ENCODE peak calls at places on chromosomes 16 and 17, in nine cellular contexts. One of them, this sample, is unnamed.
A peak's percentile ranks its signal among the peaks of the same experiment; 100 is the strongest.

GRCh38 chr17:2710804-2711607 is 558 bp downstream of the CLUH start:
- DNase-seq in fibroblast of pulmonary artery: no peak
- DNase-seq in EL: no peak
- DNase-seq in activated CD4-positive, alpha-beta memory T cell treated with anti-CD3 and anti-CD28 coated beads for 36 hours: peak; percentile 27
- DNase-seq in kidney tubule cell: peak; percentile 50
- DNase-seq in ACHN: peak; percentile 55
- DNase-seq in hippocampal formation: no peak
- DNase-seq in endothelial cell: no peak
- DNase-seq in AG09319: no peak
- DNase-seq in this sample: no peak

GRCh38 chr16:66131156-66131807 is 235.2 kb upstream of the CDH5 start:
- DNase-seq in EL: peak; percentile 78
- DNase-seq in activated CD4-positive, alpha-beta memory T cell treated with anti-CD3 and anti-CD28 coated beads for 36 hours: no peak
- DNase-seq in hippocampal formation: no peak
- DNase-seq in AG09319: no peak
- DNase-seq in endothelial cell: no peak
- DNase-seq in fibroblast of pulmonary artery: no peak
- DNase-seq in ACHN: no peak
- DNase-seq in kidney tubule cell: peak; percentile 16
- DNase-seq in this sample: no peak

GRCh38 chr16:75252946-75253911 is 1.8 kb upstream of the BCAR1 start:
- DNase-seq in AG09319: no peak
- DNase-seq in endothelial cell: peak; percentile 63
- DNase-seq in fibroblast of pulmonary artery: peak; percentile 89
- DNase-seq in ACHN: no peak
- DNase-seq in hippocampal formation: no peak
- DNase-seq in kidney tubule cell: peak; percentile 36
- DNase-seq in EL: peak; percentile 94
- DNase-seq in activated CD4-positive, alpha-beta memory T cell treated with anti-CD3 and anti-CD28 coated beads for 36 hours: no peak
- DNase-seq in this sample: no peak

GRCh38 chr17:50153650-50154575 is 3.4 kb upstream of the PPP1R9B start:
- DNase-seq in kidney tubule cell: no peak
- DNase-seq in ACHN: no peak
- DNase-seq in AG09319: no peak
- DNase-seq in hippocampal formation: no peak
- DNase-seq in fibroblast of pulmonary artery: peak; percentile 53
- DNase-seq in EL: no peak
- DNase-seq in activated CD4-positive, alpha-beta memory T cell treated with anti-CD3 and anti-CD28 coated beads for 36 hours: no peak
- DNase-seq in endothelial cell: no peak
- DNase-seq in this sample: no peak

GRCh38 chr16:19094542-19095365 is 19.0 kb upstream of the ITPRIPL2 start:
- DNase-seq in ACHN: no peak
- DNase-seq in EL: no peak
- DNase-seq in fibroblast of pulmonary artery: no peak
- DNase-seq in hippocampal formation: no peak
- DNase-seq in AG09319: no peak
- DNase-seq in kidney tubule cell: no peak
- DNase-seq in endothelial cell: no peak
- DNase-seq in activated CD4-positive, alpha-beta memory T cell treated with anti-CD3 and anti-CD28 coated beads for 36 hours: no peak
- DNase-seq in this sample: no peak

GRCh38 chr17:7515912-7516610 is 31.9 kb downstream of the POLR2A start:
- DNase-seq in ACHN: no peak
- DNase-seq in EL: peak; percentile 12
- DNase-seq in hippocampal formation: no peak
- DNase-seq in AG09319: no peak
- DNase-seq in endothelial cell: no peak
- DNase-seq in activated CD4-positive, alpha-beta memory T cell treated with anti-CD3 and anti-CD28 coated beads for 36 hours: no peak
- DNase-seq in fibroblast of pulmonary artery: peak; percentile 23
- DNase-seq in kidney tubule cell: peak; percentile 8
- DNase-seq in this sample: no peak

GRCh38 chr16:69859105-69859969 is 91.8 kb upstream of the CLEC18A start:
- DNase-seq in kidney tubule cell: peak; percentile 40
- DNase-seq in activated CD4-positive, alpha-beta memory T cell treated with anti-CD3 and anti-CD28 coated beads for 36 hours: peak; percentile 18
- DNase-seq in EL: no peak
- DNase-seq in AG09319: no peak
- DNase-seq in fibroblast of pulmonary artery: no peak
- DNase-seq in ACHN: peak; percentile 75
- DNase-seq in endothelial cell: peak; percentile 39
- DNase-seq in hippocampal formation: peak; percentile 5
- DNase-seq in this sample: peak; percentile 54

GRCh38 chr17:46977750-46978488 is 1.1 kb downstream of the RPRML start:
- DNase-seq in kidney tubule cell: no peak
- DNase-seq in EL: no peak
- DNase-seq in activated CD4-positive, alpha-beta memory T cell treated with anti-CD3 and anti-CD28 coated beads for 36 hours: no peak
- DNase-seq in endothelial cell: no peak
- DNase-seq in ACHN: no peak
- DNase-seq in fibroblast of pulmonary artery: no peak
- DNase-seq in hippocampal formation: no peak
- DNase-seq in AG09319: no peak
- DNase-seq in this sample: no peak

GRCh38 chr16:84368327-84368996 is at the start of gene ATP2C2:
- DNase-seq in kidney tubule cell: peak; percentile 49
- DNase-seq in hippocampal formation: no peak
- DNase-seq in ACHN: no peak
- DNase-seq in EL: no peak
- DNase-seq in endothelial cell: peak; percentile 18
- DNase-seq in fibroblast of pulmonary artery: no peak
- DNase-seq in activated CD4-positive, alpha-beta memory T cell treated with anti-CD3 and anti-CD28 coated beads for 36 hours: no peak
- DNase-seq in AG09319: no peak
- DNase-seq in this sample: no peak

GRCh38 chr16:63323722-63324121 is 1287.5 kb upstream of the CDH8 start:
- DNase-seq in activated CD4-positive, alpha-beta memory T cell treated with anti-CD3 and anti-CD28 coated beads for 36 hours: no peak
- DNase-seq in ACHN: no peak
- DNase-seq in EL: no peak
- DNase-seq in kidney tubule cell: no peak
- DNase-seq in endothelial cell: no peak
- DNase-seq in hippocampal formation: no peak
- DNase-seq in AG09319: no peak
- DNase-seq in fibroblast of pulmonary artery: no peak
- DNase-seq in this sample: no peak

GRCh38 chr17:80453126-80453979 is 23.1 kb downstream of the NPTX1 start:
- DNase-seq in AG09319: no peak
- DNase-seq in fibroblast of pulmonary artery: no peak
- DNase-seq in activated CD4-positive, alpha-beta memory T cell treated with anti-CD3 and anti-CD28 coated beads for 36 hours: no peak
- DNase-seq in endothelial cell: no peak
- DNase-seq in kidney tubule cell: no peak
- DNase-seq in ACHN: no peak
- DNase-seq in EL: no peak
- DNase-seq in hippocampal formation: no peak
- DNase-seq in this sample: no peak

GRCh38 chr16:22813946-22814325 is at the start of gene HS3ST2:
- DNase-seq in hippocampal formation: no peak
- DNase-seq in kidney tubule cell: peak; percentile 53
- DNase-seq in EL: no peak
- DNase-seq in AG09319: no peak
- DNase-seq in activated CD4-positive, alpha-beta memory T cell treated with anti-CD3 and anti-CD28 coated beads for 36 hours: no peak
- DNase-seq in fibroblast of pulmonary artery: peak; percentile 3
- DNase-seq in endothelial cell: peak; percentile 75
- DNase-seq in ACHN: no peak
- DNase-seq in this sample: peak; percentile 16

GRCh38 chr17:68596411-68596945 is 4.7 kb downstream of the FAM20A start:
- DNase-seq in activated CD4-positive, alpha-beta memory T cell treated with anti-CD3 and anti-CD28 coated beads for 36 hours: no peak
- DNase-seq in ACHN: no peak
- DNase-seq in kidney tubule cell: peak; percentile 13
- DNase-seq in endothelial cell: no peak
- DNase-seq in fibroblast of pulmonary artery: no peak
- DNase-seq in AG09319: no peak
- DNase-seq in EL: no peak
- DNase-seq in hippocampal formation: no peak
- DNase-seq in this sample: no peak

GRCh38 chr16:74984194-74984669 is 691 bp downstream of the WDR59 start:
- DNase-seq in activated CD4-positive, alpha-beta memory T cell treated with anti-CD3 and anti-CD28 coated beads for 36 hours: peak; percentile 42
- DNase-seq in EL: peak; percentile 34
- DNase-seq in AG09319: no peak
- DNase-seq in hippocampal formation: no peak
- DNase-seq in endothelial cell: peak; percentile 15
- DNase-seq in ACHN: peak; percentile 43
- DNase-seq in kidney tubule cell: peak; percentile 37
- DNase-seq in fibroblast of pulmonary artery: peak; percentile 40
- DNase-seq in this sample: no peak

GRCh38 chr17:66764559-66764958 is 70.4 kb upstream of the CACNG5 start:
- DNase-seq in activated CD4-positive, alpha-beta memory T cell treated with anti-CD3 and anti-CD28 coated beads for 36 hours: no peak
- DNase-seq in fibroblast of pulmonary artery: no peak
- DNase-seq in kidney tubule cell: no peak
- DNase-seq in EL: no peak
- DNase-seq in ACHN: no peak
- DNase-seq in AG09319: no peak
- DNase-seq in hippocampal formation: no peak
- DNase-seq in endothelial cell: no peak
- DNase-seq in this sample: no peak

GRCh38 chr16:55369151-55369550 is 45.1 kb downstream of the IRX6 start:
- DNase-seq in kidney tubule cell: no peak
- DNase-seq in endothelial cell: no peak
- DNase-seq in ACHN: no peak
- DNase-seq in activated CD4-positive, alpha-beta memory T cell treated with anti-CD3 and anti-CD28 coated beads for 36 hours: no peak
- DNase-seq in EL: no peak
- DNase-seq in AG09319: no peak
- DNase-seq in fibroblast of pulmonary artery: no peak
- DNase-seq in hippocampal formation: no peak
- DNase-seq in this sample: no peak

GRCh38 chr17:37774508-37774907 is 29.6 kb upstream of the HNF1B start:
- DNase-seq in kidney tubule cell: peak; percentile 92
- DNase-seq in hippocampal formation: no peak
- DNase-seq in fibroblast of pulmonary artery: no peak
- DNase-seq in EL: no peak
- DNase-seq in activated CD4-positive, alpha-beta memory T cell treated with anti-CD3 and anti-CD28 coated beads for 36 hours: peak; percentile 69
- DNase-seq in endothelial cell: no peak
- DNase-seq in AG09319: no peak
- DNase-seq in ACHN: no peak
- DNase-seq in this sample: peak; percentile 60

GRCh38 chr17:48721009-48721402 is 1.3 kb downstream of the PRAC1 start:
- DNase-seq in AG09319: no peak
- DNase-seq in kidney tubule cell: no peak
- DNase-seq in fibroblast of pulmonary artery: no peak
- DNase-seq in activated CD4-positive, alpha-beta memory T cell treated with anti-CD3 and anti-CD28 coated beads for 36 hours: no peak
- DNase-seq in endothelial cell: no peak
- DNase-seq in EL: no peak
- DNase-seq in hippocampal formation: no peak
- DNase-seq in ACHN: no peak
- DNase-seq in this sample: no peak

This sample was measured in GM13976.